ENCODE peak calls at places on chromosome 22, in eight cellular contexts. X is osteocyte; N is fibroblast of pulmonary artery; J is brain microvascular endothelial cell; I is spleen; Q is GM23248; T is activated naive CD4-positive, alpha-beta T cell; D is cardiac septum. B is an unnamed sample.

GRCh38 chr22:19851291-19852176 is 3.1 kb downstream of the GNB1L start:
- DNase-seq in X (peak), N (no peak), J (no peak), I (no peak), Q (no peak), T (no peak), D (no peak), B (no peak)

GRCh38 chr22:36405671-36406070 is 17.9 kb upstream of the MYH9 start:
- DNase-seq in X (no peak), N (peak), J (no peak), I (peak), Q (peak), T (no peak), D (peak), B (no peak)

GRCh38 chr22:29351042-29351441 is 35.5 kb upstream of the RASL10A start:
- DNase-seq in X (no peak), N (no peak), J (no peak), I (no peak), Q (no peak), T (no peak), D (no peak), B (no peak)

GRCh38 chr22:26977741-26978140 is 320.4 kb downstream of the MIAT start:
- DNase-seq in X (no peak), N (no peak), J (no peak), I (no peak), Q (no peak), T (no peak), D (no peak), B (no peak)

GRCh38 chr22:25765016-25765367 is 23.0 kb downstream of the MYO18B start:
- DNase-seq in X (no peak), N (no peak), J (no peak), I (no peak), Q (no peak), T (no peak), D (no peak), B (no peak)

GRCh38 chr22:20552450-20552894 is 45.1 kb downstream of the MED15 start:
- DNase-seq in X (no peak), N (peak), J (peak), I (peak), Q (peak), T (no peak), D (peak), B (no peak)

GRCh38 chr22:41565403-41566054 is 4.7 kb downstream of the CSDC2 start:
- DNase-seq in X (no peak), N (peak), J (peak), I (no peak), Q (peak), T (no peak), D (no peak), B (no peak)

GRCh38 chr22:43152355-43153071 is 1.2 kb downstream of the TSPO start:
- DNase-seq in X (peak), N (peak), J (no peak), I (peak), Q (peak), T (peak), D (peak), B (no peak)

GRCh38 chr22:40368016-40368415 is 2.4 kb upstream of the SGSM3 start:
- DNase-seq in X (no peak), N (no peak), J (no peak), I (no peak), Q (no peak), T (no peak), D (no peak), B (no peak)

GRCh38 chr22:20015971-20016733 is 471 bp downstream of the ARVCF start:
- DNase-seq in X (no peak), N (no peak), J (no peak), I (peak), Q (peak), T (no peak), D (no peak), B (no peak)

GRCh38 chr22:18035740-18036139 is 11.4 kb upstream of the MICAL3 start:
- DNase-seq in X (no peak), N (no peak), J (no peak), I (peak), Q (no peak), T (no peak), D (no peak), B (no peak)

GRCh38 chr22:23538502-23538860 is 41.6 kb downstream of the IGLL1 start:
- DNase-seq in X (no peak), N (no peak), J (no peak), I (peak), Q (no peak), T (no peak), D (no peak), B (no peak)

GRCh38 chr22:43533656-43534428 is 122.0 kb downstream of the MPPED1 start:
- DNase-seq in X (peak), N (no peak), J (no peak), I (no peak), Q (no peak), T (no peak), D (peak), B (no peak)

GRCh38 chr22:48782817-48783511 is 1044.7 kb downstream of the BRD1 start:
- DNase-seq in X (peak), N (no peak), J (no peak), I (no peak), Q (no peak), T (no peak), D (peak), B (no peak)

GRCh38 chr22:39650996-39651782 is 80.6 kb downstream of the CACNA1I start:
- DNase-seq in X (no peak), N (no peak), J (no peak), I (no peak), Q (no peak), T (no peak), D (no peak), B (no peak)

GRCh38 chr22:48192920-48193319 is 1430.5 kb downstream of the TBC1D22A start:
- DNase-seq in X (no peak), N (no peak), J (no peak), I (no peak), Q (no peak), T (no peak), D (no peak), B (no peak)

GRCh38 chr22:49567894-49568750 is 259.6 kb downstream of the BRD1 start:
- DNase-seq in X (peak), N (no peak), J (no peak), I (peak), Q (no peak), T (no peak), D (peak), B (no peak)

GRCh38 chr22:46050451-46050845 is 73.5 kb upstream of the WNT7B start:
- DNase-seq in X (no peak), N (no peak), J (no peak), I (no peak), Q (no peak), T (no peak), D (no peak), B (no peak)

GRCh38 chr22:46286006-46286405 is 10.7 kb upstream of the GTSE1 start:
- DNase-seq in X (no peak), N (no peak), J (no peak), I (no peak), Q (no peak), T (no peak), D (no peak), B (no peak)

GRCh38 chr22:23397618-23398567 is 182.2 kb downstream of the IGLL1 start:
- DNase-seq in X (no peak), N (no peak), J (no peak), I (no peak), Q (no peak), T (no peak), D (peak), B (no peak)

GRCh38 chr22:40498454-40499186 is 128.2 kb downstream of the SGSM3 start:
- DNase-seq in X (no peak), N (peak), J (peak), I (no peak), Q (peak), T (no peak), D (no peak), B (no peak)

GRCh38 chr22:50298937-50299656 is 8.3 kb downstream of the PLXNB2 start:
- DNase-seq in X (no peak), N (no peak), J (no peak), I (no peak), Q (peak), T (no peak), D (no peak), B (no peak)

GRCh38 chr22:31329453-31330215 is 16.5 kb downstream of the PATZ1 start:
- DNase-seq in X (no peak), N (no peak), J (no peak), I (no peak), Q (no peak), T (no peak), D (no peak), B (no peak)

GRCh38 chr22:30602049-30602448 is 4.9 kb upstream of the TCN2 start:
- DNase-seq in X (no peak), N (peak), J (peak), I (no peak), Q (peak), T (no peak), D (no peak), B (no peak)

GRCh38 chr22:41891407-41891806 is 23.5 kb downstream of the SHISA8 start:
- DNase-seq in X (no peak), N (no peak), J (no peak), I (no peak), Q (no peak), T (no peak), D (no peak), B (no peak)